ENCODE peak calls at places on chromosomes 16 and 17, in six cellular contexts. One of them, this sample, is unnamed.

GRCh38 chr17:45749831-45750335 is 34.2 kb upstream of the CRHR1 start:
- DNase-seq in activated CD4-positive, alpha-beta T cell treated with anti-CD3 and anti-CD28 coated beads for 36 hours: no peak
- DNase-seq in NCI-H1417: no peak
- DNase-seq in right cardiac atrium: no peak
- DNase-seq in GM12865: no peak
- DNase-seq in NCI-H1694 treated with DMSO at 0.1 percent for 48 hours: peak
- DNase-seq in this sample: no peak

GRCh38 chr16:23509441-23509754 is 896 bp downstream of the GGA2 start:
- DNase-seq in activated CD4-positive, alpha-beta T cell treated with anti-CD3 and anti-CD28 coated beads for 36 hours: no peak
- DNase-seq in NCI-H1417: no peak
- DNase-seq in right cardiac atrium: no peak
- DNase-seq in GM12865: no peak
- DNase-seq in NCI-H1694 treated with DMSO at 0.1 percent for 48 hours: no peak
- DNase-seq in this sample: no peak

GRCh38 chr17:4019400-4019799 is 55.2 kb upstream of the ATP2A3 start:
- DNase-seq in activated CD4-positive, alpha-beta T cell treated with anti-CD3 and anti-CD28 coated beads for 36 hours: no peak
- DNase-seq in NCI-H1417: no peak
- DNase-seq in right cardiac atrium: no peak
- DNase-seq in GM12865: no peak
- DNase-seq in NCI-H1694 treated with DMSO at 0.1 percent for 48 hours: no peak
- DNase-seq in this sample: no peak

GRCh38 chr16:87062569-87063442 is 254.4 kb downstream of the C16orf95 start:
- DNase-seq in activated CD4-positive, alpha-beta T cell treated with anti-CD3 and anti-CD28 coated beads for 36 hours: peak
- DNase-seq in NCI-H1417: peak
- DNase-seq in right cardiac atrium: peak
- DNase-seq in GM12865: peak
- DNase-seq in NCI-H1694 treated with DMSO at 0.1 percent for 48 hours: peak
- DNase-seq in this sample: peak

GRCh38 chr17:82437325-82437668 is 13.3 kb downstream of the CYBC1 start:
- DNase-seq in activated CD4-positive, alpha-beta T cell treated with anti-CD3 and anti-CD28 coated beads for 36 hours: no peak
- DNase-seq in NCI-H1417: no peak
- DNase-seq in right cardiac atrium: no peak
- DNase-seq in GM12865: no peak
- DNase-seq in NCI-H1694 treated with DMSO at 0.1 percent for 48 hours: no peak
- DNase-seq in this sample: no peak

GRCh38 chr17:47822785-47823184 is 1.2 kb upstream of the OSBPL7 start:
- DNase-seq in activated CD4-positive, alpha-beta T cell treated with anti-CD3 and anti-CD28 coated beads for 36 hours: no peak
- DNase-seq in NCI-H1417: no peak
- DNase-seq in right cardiac atrium: no peak
- DNase-seq in GM12865: no peak
- DNase-seq in NCI-H1694 treated with DMSO at 0.1 percent for 48 hours: no peak
- DNase-seq in this sample: no peak

GRCh38 chr17:63659850-63660249 is 37.6 kb downstream of the MAP3K3 start:
- DNase-seq in activated CD4-positive, alpha-beta T cell treated with anti-CD3 and anti-CD28 coated beads for 36 hours: no peak
- DNase-seq in NCI-H1417: no peak
- DNase-seq in right cardiac atrium: no peak
- DNase-seq in GM12865: no peak
- DNase-seq in NCI-H1694 treated with DMSO at 0.1 percent for 48 hours: no peak
- DNase-seq in this sample: no peak

GRCh38 chr16:85187447-85187846 is 75.2 kb upstream of the CIBAR2 start:
- DNase-seq in activated CD4-positive, alpha-beta T cell treated with anti-CD3 and anti-CD28 coated beads for 36 hours: no peak
- DNase-seq in NCI-H1417: no peak
- DNase-seq in right cardiac atrium: peak
- DNase-seq in GM12865: no peak
- DNase-seq in NCI-H1694 treated with DMSO at 0.1 percent for 48 hours: no peak
- DNase-seq in this sample: no peak

GRCh38 chr17:60130466-60130865 is 19.3 kb upstream of the CA4 start:
- DNase-seq in activated CD4-positive, alpha-beta T cell treated with anti-CD3 and anti-CD28 coated beads for 36 hours: no peak
- DNase-seq in NCI-H1417: no peak
- DNase-seq in right cardiac atrium: no peak
- DNase-seq in GM12865: no peak
- DNase-seq in NCI-H1694 treated with DMSO at 0.1 percent for 48 hours: no peak
- DNase-seq in this sample: no peak

GRCh38 chr16:28326881-28327610 is 34.7 kb downstream of the SBK1 start:
- DNase-seq in activated CD4-positive, alpha-beta T cell treated with anti-CD3 and anti-CD28 coated beads for 36 hours: peak
- DNase-seq in NCI-H1417: peak
- DNase-seq in right cardiac atrium: peak
- DNase-seq in GM12865: peak
- DNase-seq in NCI-H1694 treated with DMSO at 0.1 percent for 48 hours: peak
- DNase-seq in this sample: peak

GRCh38 chr17:66676421-66676820 is 158.5 kb upstream of the CACNG5 start:
- DNase-seq in activated CD4-positive, alpha-beta T cell treated with anti-CD3 and anti-CD28 coated beads for 36 hours: no peak
- DNase-seq in NCI-H1417: no peak
- DNase-seq in right cardiac atrium: no peak
- DNase-seq in GM12865: no peak
- DNase-seq in NCI-H1694 treated with DMSO at 0.1 percent for 48 hours: no peak
- DNase-seq in this sample: no peak

GRCh38 chr16:53546988-53547391 is 44.0 kb upstream of the AKTIP start:
- DNase-seq in activated CD4-positive, alpha-beta T cell treated with anti-CD3 and anti-CD28 coated beads for 36 hours: peak
- DNase-seq in NCI-H1417: no peak
- DNase-seq in right cardiac atrium: no peak
- DNase-seq in GM12865: peak
- DNase-seq in NCI-H1694 treated with DMSO at 0.1 percent for 48 hours: no peak
- DNase-seq in this sample: peak

GRCh38 chr17:11285946-11286345 is 44.9 kb downstream of the SHISA6 start:
- DNase-seq in activated CD4-positive, alpha-beta T cell treated with anti-CD3 and anti-CD28 coated beads for 36 hours: no peak
- DNase-seq in NCI-H1417: no peak
- DNase-seq in right cardiac atrium: no peak
- DNase-seq in GM12865: no peak
- DNase-seq in NCI-H1694 treated with DMSO at 0.1 percent for 48 hours: no peak
- DNase-seq in this sample: no peak

GRCh38 chr16:23378256-23378655 is 74.7 kb downstream of the COG7 start:
- DNase-seq in activated CD4-positive, alpha-beta T cell treated with anti-CD3 and anti-CD28 coated beads for 36 hours: no peak
- DNase-seq in NCI-H1417: no peak
- DNase-seq in right cardiac atrium: no peak
- DNase-seq in GM12865: no peak
- DNase-seq in NCI-H1694 treated with DMSO at 0.1 percent for 48 hours: no peak
- DNase-seq in this sample: no peak

GRCh38 chr16:13684819-13685218 is 235.1 kb upstream of the ERCC4 start:
- DNase-seq in activated CD4-positive, alpha-beta T cell treated with anti-CD3 and anti-CD28 coated beads for 36 hours: no peak
- DNase-seq in NCI-H1417: no peak
- DNase-seq in right cardiac atrium: no peak
- DNase-seq in GM12865: no peak
- DNase-seq in NCI-H1694 treated with DMSO at 0.1 percent for 48 hours: no peak
- DNase-seq in this sample: no peak

GRCh38 chr17:35537569-35538209 is at the start of gene SLFN12L:
- DNase-seq in activated CD4-positive, alpha-beta T cell treated with anti-CD3 and anti-CD28 coated beads for 36 hours: peak
- DNase-seq in NCI-H1417: no peak
- DNase-seq in right cardiac atrium: no peak
- DNase-seq in GM12865: peak
- DNase-seq in NCI-H1694 treated with DMSO at 0.1 percent for 48 hours: no peak
- DNase-seq in this sample: no peak

GRCh38 chr16:51134876-51135275 is 16.2 kb downstream of the SALL1 start:
- DNase-seq in activated CD4-positive, alpha-beta T cell treated with anti-CD3 and anti-CD28 coated beads for 36 hours: no peak
- DNase-seq in NCI-H1417: no peak
- DNase-seq in right cardiac atrium: no peak
- DNase-seq in GM12865: no peak
- DNase-seq in NCI-H1694 treated with DMSO at 0.1 percent for 48 hours: no peak
- DNase-seq in this sample: no peak

GRCh38 chr16:88754912-88755744 is 29.9 kb downstream of the PIEZO1 start:
- DNase-seq in activated CD4-positive, alpha-beta T cell treated with anti-CD3 and anti-CD28 coated beads for 36 hours: no peak
- DNase-seq in NCI-H1417: no peak
- DNase-seq in right cardiac atrium: no peak
- DNase-seq in GM12865: no peak
- DNase-seq in NCI-H1694 treated with DMSO at 0.1 percent for 48 hours: no peak
- DNase-seq in this sample: no peak

GRCh38 chr17:43545383-43545632 is 832 bp downstream of the ETV4 start:
- DNase-seq in activated CD4-positive, alpha-beta T cell treated with anti-CD3 and anti-CD28 coated beads for 36 hours: peak
- DNase-seq in NCI-H1417: no peak
- DNase-seq in right cardiac atrium: peak
- DNase-seq in GM12865: no peak
- DNase-seq in NCI-H1694 treated with DMSO at 0.1 percent for 48 hours: no peak
- DNase-seq in this sample: no peak

GRCh38 chr17:44115585-44116415 is 7.6 kb downstream of the HDAC5 start:
- DNase-seq in activated CD4-positive, alpha-beta T cell treated with anti-CD3 and anti-CD28 coated beads for 36 hours: peak
- DNase-seq in NCI-H1417: no peak
- DNase-seq in right cardiac atrium: peak
- DNase-seq in GM12865: peak
- DNase-seq in NCI-H1694 treated with DMSO at 0.1 percent for 48 hours: no peak
- DNase-seq in this sample: no peak

GRCh38 chr17:34619687-34620217 is 40.4 kb downstream of the TMEM132E start:
- DNase-seq in activated CD4-positive, alpha-beta T cell treated with anti-CD3 and anti-CD28 coated beads for 36 hours: no peak
- DNase-seq in NCI-H1417: no peak
- DNase-seq in right cardiac atrium: no peak
- DNase-seq in GM12865: no peak
- DNase-seq in NCI-H1694 treated with DMSO at 0.1 percent for 48 hours: peak
- DNase-seq in this sample: no peak

GRCh38 chr17:82888583-82889495 is 49.0 kb upstream of the ZNF750 start:
- DNase-seq in activated CD4-positive, alpha-beta T cell treated with anti-CD3 and anti-CD28 coated beads for 36 hours: no peak
- DNase-seq in NCI-H1417: no peak
- DNase-seq in right cardiac atrium: no peak
- DNase-seq in GM12865: no peak
- DNase-seq in NCI-H1694 treated with DMSO at 0.1 percent for 48 hours: no peak
- DNase-seq in this sample: no peak

GRCh38 chr17:48737330-48738043 is 8.9 kb upstream of the HOXB13 start:
- DNase-seq in activated CD4-positive, alpha-beta T cell treated with anti-CD3 and anti-CD28 coated beads for 36 hours: no peak
- DNase-seq in NCI-H1417: no peak
- DNase-seq in right cardiac atrium: no peak
- DNase-seq in GM12865: no peak
- DNase-seq in NCI-H1694 treated with DMSO at 0.1 percent for 48 hours: no peak
- DNase-seq in this sample: no peak

GRCh38 chr16:28989363-28989762 is 4.5 kb downstream of the LAT start:
- DNase-seq in activated CD4-positive, alpha-beta T cell treated with anti-CD3 and anti-CD28 coated beads for 36 hours: no peak
- DNase-seq in NCI-H1417: no peak
- DNase-seq in right cardiac atrium: no peak
- DNase-seq in GM12865: no peak
- DNase-seq in NCI-H1694 treated with DMSO at 0.1 percent for 48 hours: no peak
- DNase-seq in this sample: no peak

GRCh38 chr17:61351745-61352407 is 47.8 kb upstream of the TBX2 start:
- DNase-seq in activated CD4-positive, alpha-beta T cell treated with anti-CD3 and anti-CD28 coated beads for 36 hours: no peak
- DNase-seq in NCI-H1417: no peak
- DNase-seq in right cardiac atrium: no peak
- DNase-seq in GM12865: no peak
- DNase-seq in NCI-H1694 treated with DMSO at 0.1 percent for 48 hours: no peak
- DNase-seq in this sample: no peak

GRCh38 chr17:44236444-44236991 is 17.0 kb upstream of the UBTF start:
- DNase-seq in activated CD4-positive, alpha-beta T cell treated with anti-CD3 and anti-CD28 coated beads for 36 hours: no peak
- DNase-seq in NCI-H1417: no peak
- DNase-seq in right cardiac atrium: no peak
- DNase-seq in GM12865: peak
- DNase-seq in NCI-H1694 treated with DMSO at 0.1 percent for 48 hours: no peak
- DNase-seq in this sample: no peak

GRCh38 chr16:59330030-59330670 is 596.0 kb upstream of the GOT2 start:
- DNase-seq in activated CD4-positive, alpha-beta T cell treated with anti-CD3 and anti-CD28 coated beads for 36 hours: no peak
- DNase-seq in NCI-H1417: no peak
- DNase-seq in right cardiac atrium: no peak
- DNase-seq in GM12865: no peak
- DNase-seq in NCI-H1694 treated with DMSO at 0.1 percent for 48 hours: no peak
- DNase-seq in this sample: no peak

GRCh38 chr17:75875940-75876189 is 2.5 kb downstream of the TRIM47 start:
- DNase-seq in activated CD4-positive, alpha-beta T cell treated with anti-CD3 and anti-CD28 coated beads for 36 hours: no peak
- DNase-seq in NCI-H1417: no peak
- DNase-seq in right cardiac atrium: no peak
- DNase-seq in GM12865: no peak
- DNase-seq in NCI-H1694 treated with DMSO at 0.1 percent for 48 hours: no peak
- DNase-seq in this sample: no peak

GRCh38 chr16:1164975-1165374 is 12.1 kb downstream of the CACNA1H start:
- DNase-seq in activated CD4-positive, alpha-beta T cell treated with anti-CD3 and anti-CD28 coated beads for 36 hours: no peak
- DNase-seq in NCI-H1417: no peak
- DNase-seq in right cardiac atrium: no peak
- DNase-seq in GM12865: no peak
- DNase-seq in NCI-H1694 treated with DMSO at 0.1 percent for 48 hours: no peak
- DNase-seq in this sample: no peak

GRCh38 chr16:88941933-88942909 is 34.8 kb downstream of the CBFA2T3 start:
- DNase-seq in activated CD4-positive, alpha-beta T cell treated with anti-CD3 and anti-CD28 coated beads for 36 hours: peak
- DNase-seq in NCI-H1417: peak
- DNase-seq in right cardiac atrium: peak
- DNase-seq in GM12865: peak
- DNase-seq in NCI-H1694 treated with DMSO at 0.1 percent for 48 hours: peak
- DNase-seq in this sample: peak